ENCODE peak calls at places on chromosomes 7 and 10, in eight cellular contexts. One of them, this sample, is unnamed.
A peak's percentile ranks its signal among the peaks of the same experiment; 100 is the strongest.

GRCh38 chr7:69845721-69846495 is 247.6 kb downstream of the AUTS2 start:
- DNase-seq in neural progenitor cell: no peak
- DNase-seq in Panc1: no peak
- DNase-seq in transverse colon: no peak
- DNase-seq in NB4: peak; percentile 82
- DNase-seq in mesothelial cell of epicardium: no peak
- DNase-seq in AG09309: no peak
- DNase-seq in CD4-positive, alpha-beta T cell: no peak
- DNase-seq in this sample: no peak

GRCh38 chr10:118785566-118785965 is 30.8 kb upstream of the CACUL1 start:
- DNase-seq in transverse colon: no peak
- DNase-seq in mesothelial cell of epicardium: no peak
- DNase-seq in neural progenitor cell: no peak
- DNase-seq in NB4: no peak
- DNase-seq in CD4-positive, alpha-beta T cell: no peak
- DNase-seq in AG09309: no peak
- DNase-seq in Panc1: no peak
- DNase-seq in this sample: no peak

GRCh38 chr7:19747740-19748339 is 25.6 kb downstream of the TMEM196 start:
- DNase-seq in NB4: peak; percentile 45
- DNase-seq in mesothelial cell of epicardium: no peak
- DNase-seq in AG09309: peak; percentile 5
- DNase-seq in Panc1: peak; percentile 30
- DNase-seq in CD4-positive, alpha-beta T cell: no peak
- DNase-seq in transverse colon: no peak
- DNase-seq in neural progenitor cell: peak; percentile 67
- DNase-seq in this sample: no peak

GRCh38 chr7:935321-936130 is 19.0 kb downstream of the ADAP1 start:
- DNase-seq in neural progenitor cell: no peak
- DNase-seq in AG09309: no peak
- DNase-seq in transverse colon: peak; percentile 4
- DNase-seq in NB4: no peak
- DNase-seq in Panc1: no peak
- DNase-seq in mesothelial cell of epicardium: no peak
- DNase-seq in CD4-positive, alpha-beta T cell: no peak
- DNase-seq in this sample: no peak

GRCh38 chr10:47361293-47361692 is 13.1 kb downstream of the RBP3 start:
- DNase-seq in CD4-positive, alpha-beta T cell: no peak
- DNase-seq in mesothelial cell of epicardium: no peak
- DNase-seq in Panc1: no peak
- DNase-seq in transverse colon: peak; percentile 34
- DNase-seq in NB4: peak; percentile 65
- DNase-seq in AG09309: no peak
- DNase-seq in neural progenitor cell: peak; percentile 81
- DNase-seq in this sample: peak; percentile 67

GRCh38 chr10:71636588-71636987 is 83.0 kb downstream of the C10orf105 start:
- DNase-seq in mesothelial cell of epicardium: no peak
- DNase-seq in CD4-positive, alpha-beta T cell: no peak
- DNase-seq in neural progenitor cell: no peak
- DNase-seq in Panc1: no peak
- DNase-seq in AG09309: no peak
- DNase-seq in transverse colon: no peak
- DNase-seq in NB4: no peak
- DNase-seq in this sample: no peak

GRCh38 chr7:74083928-74084721 is 521 bp downstream of the LIMK1 start:
- DNase-seq in Panc1: no peak
- DNase-seq in transverse colon: peak; percentile 41
- DNase-seq in CD4-positive, alpha-beta T cell: peak; percentile 43
- DNase-seq in AG09309: no peak
- DNase-seq in mesothelial cell of epicardium: peak; percentile 46
- DNase-seq in NB4: peak; percentile 88
- DNase-seq in neural progenitor cell: no peak
- DNase-seq in this sample: peak; percentile 80

GRCh38 chr10:110876000-110876399 is 4.3 kb downstream of the PDCD4 start:
- DNase-seq in NB4: no peak
- DNase-seq in transverse colon: no peak
- DNase-seq in neural progenitor cell: no peak
- DNase-seq in Panc1: no peak
- DNase-seq in mesothelial cell of epicardium: no peak
- DNase-seq in CD4-positive, alpha-beta T cell: no peak
- DNase-seq in AG09309: no peak
- DNase-seq in this sample: no peak

GRCh38 chr10:68812420-68812819 is 14.9 kb upstream of the STOX1 start:
- DNase-seq in mesothelial cell of epicardium: no peak
- DNase-seq in AG09309: no peak
- DNase-seq in neural progenitor cell: no peak
- DNase-seq in transverse colon: no peak
- DNase-seq in Panc1: no peak
- DNase-seq in NB4: no peak
- DNase-seq in CD4-positive, alpha-beta T cell: no peak
- DNase-seq in this sample: no peak

GRCh38 chr7:137818036-137818435 is 28.7 kb downstream of the DGKI start:
- DNase-seq in AG09309: no peak
- DNase-seq in neural progenitor cell: no peak
- DNase-seq in mesothelial cell of epicardium: no peak
- DNase-seq in NB4: no peak
- DNase-seq in CD4-positive, alpha-beta T cell: no peak
- DNase-seq in transverse colon: no peak
- DNase-seq in Panc1: no peak
- DNase-seq in this sample: no peak

GRCh38 chr10:178723-179122 is 43.5 kb downstream of the ZMYND11 start:
- DNase-seq in transverse colon: no peak
- DNase-seq in CD4-positive, alpha-beta T cell: no peak
- DNase-seq in Panc1: no peak
- DNase-seq in AG09309: no peak
- DNase-seq in neural progenitor cell: no peak
- DNase-seq in NB4: no peak
- DNase-seq in mesothelial cell of epicardium: no peak
- DNase-seq in this sample: no peak

GRCh38 chr7:99210265-99210970 is 2.5 kb upstream of the KPNA7 start:
- DNase-seq in CD4-positive, alpha-beta T cell: no peak
- DNase-seq in NB4: peak; percentile 36
- DNase-seq in neural progenitor cell: no peak
- DNase-seq in AG09309: no peak
- DNase-seq in transverse colon: no peak
- DNase-seq in mesothelial cell of epicardium: no peak
- DNase-seq in Panc1: peak; percentile 65
- DNase-seq in this sample: no peak

GRCh38 chr10:44379907-44380306 is 5.0 kb downstream of the CXCL12 start:
- DNase-seq in neural progenitor cell: no peak
- DNase-seq in mesothelial cell of epicardium: no peak
- DNase-seq in NB4: no peak
- DNase-seq in AG09309: no peak
- DNase-seq in CD4-positive, alpha-beta T cell: no peak
- DNase-seq in transverse colon: no peak
- DNase-seq in Panc1: no peak
- DNase-seq in this sample: no peak

GRCh38 chr7:30225863-30226361 is 58.5 kb upstream of the ZNRF2 start:
- DNase-seq in neural progenitor cell: no peak
- DNase-seq in AG09309: no peak
- DNase-seq in mesothelial cell of epicardium: no peak
- DNase-seq in Panc1: no peak
- DNase-seq in CD4-positive, alpha-beta T cell: no peak
- DNase-seq in NB4: peak; percentile 97
- DNase-seq in transverse colon: peak; percentile 72
- DNase-seq in this sample: peak; percentile 76

GRCh38 chr10:31759124-31759798 is 169.4 kb downstream of the ARHGAP12 start:
- DNase-seq in neural progenitor cell: peak; percentile 74
- DNase-seq in transverse colon: peak; percentile 71
- DNase-seq in Panc1: no peak
- DNase-seq in NB4: no peak
- DNase-seq in mesothelial cell of epicardium: no peak
- DNase-seq in CD4-positive, alpha-beta T cell: no peak
- DNase-seq in AG09309: no peak
- DNase-seq in this sample: peak; percentile 81

GRCh38 chr10:92638037-92638436 is 45.1 kb downstream of the KIF11 start:
- DNase-seq in transverse colon: no peak
- DNase-seq in CD4-positive, alpha-beta T cell: no peak
- DNase-seq in NB4: no peak
- DNase-seq in Panc1: no peak
- DNase-seq in neural progenitor cell: no peak
- DNase-seq in mesothelial cell of epicardium: no peak
- DNase-seq in AG09309: no peak
- DNase-seq in this sample: no peak

GRCh38 chr10:76881477-76882220 is 756.0 kb downstream of the KCNMA1 start:
- DNase-seq in CD4-positive, alpha-beta T cell: no peak
- DNase-seq in neural progenitor cell: no peak
- DNase-seq in transverse colon: no peak
- DNase-seq in AG09309: peak; percentile 7
- DNase-seq in NB4: no peak
- DNase-seq in Panc1: no peak
- DNase-seq in mesothelial cell of epicardium: no peak
- DNase-seq in this sample: no peak

GRCh38 chr10:24247841-24248240 is 38.9 kb downstream of the KIAA1217 start:
- DNase-seq in NB4: no peak
- DNase-seq in AG09309: no peak
- DNase-seq in transverse colon: no peak
- DNase-seq in CD4-positive, alpha-beta T cell: no peak
- DNase-seq in neural progenitor cell: no peak
- DNase-seq in Panc1: no peak
- DNase-seq in mesothelial cell of epicardium: no peak
- DNase-seq in this sample: no peak

GRCh38 chr7:74355091-74355490 is 65.9 kb downstream of the CLIP2 start:
- DNase-seq in AG09309: peak; percentile 27
- DNase-seq in neural progenitor cell: no peak
- DNase-seq in CD4-positive, alpha-beta T cell: no peak
- DNase-seq in transverse colon: peak; percentile 30
- DNase-seq in NB4: peak; percentile 42
- DNase-seq in mesothelial cell of epicardium: no peak
- DNase-seq in Panc1: peak; percentile 51
- DNase-seq in this sample: no peak

GRCh38 chr10:111102381-111102973 is 25.6 kb downstream of the ADRA2A start:
- DNase-seq in mesothelial cell of epicardium: no peak
- DNase-seq in NB4: no peak
- DNase-seq in CD4-positive, alpha-beta T cell: no peak
- DNase-seq in neural progenitor cell: no peak
- DNase-seq in Panc1: no peak
- DNase-seq in AG09309: no peak
- DNase-seq in transverse colon: no peak
- DNase-seq in this sample: peak; percentile 40

GRCh38 chr10:42707229-42707628 is 68.9 kb upstream of the ZNF33B start:
- DNase-seq in mesothelial cell of epicardium: no peak
- DNase-seq in NB4: no peak
- DNase-seq in AG09309: no peak
- DNase-seq in Panc1: no peak
- DNase-seq in neural progenitor cell: no peak
- DNase-seq in transverse colon: no peak
- DNase-seq in CD4-positive, alpha-beta T cell: no peak
- DNase-seq in this sample: no peak
- TF ChIP-seq CTCF in mesothelial cell of epicardium: no peak
- TF ChIP-seq CTCF in NB4: no peak
- TF ChIP-seq CTCF in AG09309: no peak
- TF ChIP-seq CTCF in Panc1: no peak
- TF ChIP-seq CTCF in neural progenitor cell: no peak
- TF ChIP-seq CTCF in transverse colon: no peak
- TF ChIP-seq CTCF in CD4-positive, alpha-beta T cell: no peak
- TF ChIP-seq CTCF in this sample: no peak

GRCh38 chr7:103094102-103094501 is 19.2 kb downstream of the ARMC10 start:
- DNase-seq in NB4: no peak
- DNase-seq in neural progenitor cell: no peak
- DNase-seq in transverse colon: no peak
- DNase-seq in AG09309: no peak
- DNase-seq in mesothelial cell of epicardium: no peak
- DNase-seq in Panc1: no peak
- DNase-seq in CD4-positive, alpha-beta T cell: no peak
- DNase-seq in this sample: no peak
- TF ChIP-seq CTCF in NB4: no peak
- TF ChIP-seq CTCF in neural progenitor cell: no peak
- TF ChIP-seq CTCF in transverse colon: no peak
- TF ChIP-seq CTCF in AG09309: no peak
- TF ChIP-seq CTCF in mesothelial cell of epicardium: no peak
- TF ChIP-seq CTCF in Panc1: no peak
- TF ChIP-seq CTCF in CD4-positive, alpha-beta T cell: no peak
- TF ChIP-seq CTCF in this sample: no peak

GRCh38 chr10:75773139-75773801 is 341.8 kb downstream of the LRMDA start:
- DNase-seq in transverse colon: no peak
- DNase-seq in neural progenitor cell: no peak
- DNase-seq in mesothelial cell of epicardium: no peak
- DNase-seq in NB4: peak; percentile 34
- DNase-seq in Panc1: no peak
- DNase-seq in CD4-positive, alpha-beta T cell: no peak
- DNase-seq in AG09309: no peak
- DNase-seq in this sample: no peak
- TF ChIP-seq CTCF in transverse colon: no peak
- TF ChIP-seq CTCF in neural progenitor cell: no peak
- TF ChIP-seq CTCF in mesothelial cell of epicardium: no peak
- TF ChIP-seq CTCF in NB4: no peak
- TF ChIP-seq CTCF in Panc1: no peak
- TF ChIP-seq CTCF in CD4-positive, alpha-beta T cell: no peak
- TF ChIP-seq CTCF in AG09309: no peak
- TF ChIP-seq CTCF in this sample: no peak

GRCh38 chr10:58590152-58590551 is 77.5 kb downstream of the BICC1 start:
- DNase-seq in Panc1: no peak
- DNase-seq in CD4-positive, alpha-beta T cell: no peak
- DNase-seq in neural progenitor cell: no peak
- DNase-seq in mesothelial cell of epicardium: no peak
- DNase-seq in transverse colon: no peak
- DNase-seq in NB4: no peak
- DNase-seq in AG09309: peak; percentile 98
- DNase-seq in this sample: no peak

GRCh38 chr10:58586282-58586681 is 73.6 kb downstream of the BICC1 start:
- DNase-seq in transverse colon: no peak
- DNase-seq in NB4: no peak
- DNase-seq in CD4-positive, alpha-beta T cell: no peak
- DNase-seq in AG09309: no peak
- DNase-seq in mesothelial cell of epicardium: no peak
- DNase-seq in neural progenitor cell: no peak
- DNase-seq in Panc1: no peak
- DNase-seq in this sample: no peak

GRCh38 chr10:58587676-58588075 is 75.0 kb downstream of the BICC1 start:
- DNase-seq in CD4-positive, alpha-beta T cell: no peak
- DNase-seq in AG09309: no peak
- DNase-seq in mesothelial cell of epicardium: no peak
- DNase-seq in Panc1: no peak
- DNase-seq in transverse colon: no peak
- DNase-seq in neural progenitor cell: no peak
- DNase-seq in NB4: no peak
- DNase-seq in this sample: no peak

GRCh38 chr10:58590924-58591323 is 78.3 kb downstream of the BICC1 start:
- DNase-seq in AG09309: no peak
- DNase-seq in CD4-positive, alpha-beta T cell: no peak
- DNase-seq in NB4: no peak
- DNase-seq in transverse colon: no peak
- DNase-seq in Panc1: no peak
- DNase-seq in mesothelial cell of epicardium: no peak
- DNase-seq in neural progenitor cell: no peak
- DNase-seq in this sample: no peak

DNA sequence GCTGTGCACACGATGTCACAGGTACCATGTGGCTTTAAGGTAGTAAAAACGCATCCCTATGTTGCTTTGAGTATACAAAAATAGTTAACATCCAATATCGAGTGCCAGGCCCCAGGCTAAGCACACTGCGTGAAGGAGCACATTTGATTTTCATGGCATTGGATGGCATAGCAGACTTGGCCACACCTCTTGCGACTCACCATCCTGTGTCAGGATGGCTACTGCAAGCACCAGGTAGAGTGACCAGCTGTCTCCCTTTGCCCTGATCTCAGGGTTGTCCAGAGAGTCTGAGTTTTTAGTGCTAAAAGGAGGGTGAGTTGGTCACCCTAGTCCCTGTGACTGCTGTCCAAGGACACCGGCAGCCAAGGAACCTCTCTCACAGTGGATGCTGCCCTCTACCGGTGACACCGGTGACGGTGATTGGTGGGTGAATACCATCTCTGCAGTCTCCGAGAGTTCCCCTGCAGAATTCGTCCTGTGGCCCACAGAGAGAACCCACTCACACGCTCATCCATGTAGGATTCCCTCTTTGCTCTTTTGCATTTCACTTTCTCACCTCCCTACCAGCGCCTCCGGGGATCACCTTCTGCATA is 76.1 kb downstream of the BICC1 start:
- DNase-seq in mesothelial cell of epicardium: no peak
- DNase-seq in transverse colon: no peak
- DNase-seq in CD4-positive, alpha-beta T cell: no peak
- DNase-seq in neural progenitor cell: peak; percentile 59
- DNase-seq in AG09309: no peak
- DNase-seq in Panc1: no peak
- DNase-seq in NB4: peak; percentile 37
- DNase-seq in this sample: no peak
- TF ChIP-seq CTCF in mesothelial cell of epicardium: no peak
- TF ChIP-seq CTCF in transverse colon: no peak
- TF ChIP-seq CTCF in CD4-positive, alpha-beta T cell: no peak
- TF ChIP-seq CTCF in neural progenitor cell: peak; percentile 61
- TF ChIP-seq CTCF in AG09309: no peak
- TF ChIP-seq CTCF in Panc1: no peak
- TF ChIP-seq CTCF in NB4: peak; percentile 29
- TF ChIP-seq CTCF in this sample: no peak